ENCODE peak calls at places on chromosomes 4 and X, in seven cellular contexts. G is thoracic aorta; L is CD8-positive, alpha-beta memory T cell; W is MM.1S; P is heart left ventricle; I is OCI-LY7; N is GM23248. Z is an unnamed sample. For H3K36me3, the result is how much of the 10 kb centered on the place peaks cover.

GRCh38 chr4:141898336-141898735 is 262.0 kb downstream of the IL15 start:
- DNase-seq in G (no peak), L (no peak), W (no peak), P (no peak), I (no peak), N (peak), Z (no peak)

GRCh38 chr4:47641755-47642154 is 156.7 kb downstream of the ATP10D start:
- DNase-seq in G (no peak), L (no peak), W (no peak), P (no peak), I (no peak), N (peak), Z (no peak)

GRCh38 chrX:136347706-136348105 is 46.9 kb downstream of the ADGRG4 start:
- DNase-seq in G (no peak), L (no peak), W (no peak), P (no peak), I (no peak), N (no peak), Z (no peak)

GRCh38 chr4:1305781-1306455 is 16.2 kb downstream of the MAEA start:
- DNase-seq in G (no peak), L (no peak), W (no peak), P (no peak), I (no peak), N (no peak), Z (no peak)

GRCh38 chr4:95158045-95158444 is 390.7 kb downstream of the UNC5C start:
- DNase-seq in G (no peak), L (no peak), W (no peak), P (no peak), I (no peak), N (no peak), Z (no peak)

GRCh38 chrX:135000516-135000915 is 9.7 kb downstream of the SMIM10 start:
- DNase-seq in G (no peak), L (no peak), W (no peak), P (no peak), I (no peak), N (peak), Z (no peak)

GRCh38 chr4:20603671-20604313 is 96.5 kb upstream of the PACRGL start:
- DNase-seq in G (no peak), L (no peak), W (no peak), P (no peak), I (no peak), N (peak), Z (no peak)

GRCh38 chr4:187732524-187732923 is 263.0 kb upstream of the ZFP42 start:
- DNase-seq in G (no peak), L (no peak), W (no peak), P (no peak), I (no peak), N (no peak), Z (no peak)

GRCh38 chr4:2741626-2742025 is 14.5 kb downstream of the TNIP2 start:
- DNase-seq in G (no peak), L (no peak), W (no peak), P (no peak), I (no peak), N (peak), Z (no peak)

GRCh38 chr4:163673848-163674702 is 179.6 kb downstream of the TMA16 start:
- DNase-seq in G (no peak), L (no peak), W (no peak), P (no peak), I (peak), N (no peak), Z (no peak)

GRCh38 chrX:46687619-46688018 is 71.3 kb downstream of the SLC9A7 start:
- DNase-seq in G (no peak), L (no peak), W (no peak), P (no peak), I (no peak), N (peak), Z (no peak)

GRCh38 chr4:113243312-113243711 is 193.9 kb downstream of the ANK2 start:
- DNase-seq in G (no peak), L (no peak), W (no peak), P (no peak), I (no peak), N (no peak), Z (no peak)

GRCh38 chr4:921830-922331 is 10.2 kb downstream of the GAK start:
- DNase-seq in G (no peak), L (no peak), W (no peak), P (no peak), I (peak), N (no peak), Z (no peak)

GRCh38 chrX:50154429-50154828 is 46.4 kb downstream of the AKAP4 start:
- DNase-seq in G (no peak), L (no peak), W (no peak), P (no peak), I (no peak), N (no peak), Z (no peak)

GRCh38 chr4:45442466-45442865 is 681.4 kb downstream of the GABRG1 start:
- DNase-seq in G (no peak), L (no peak), W (peak), P (no peak), I (no peak), N (peak), Z (no peak)

GRCh38 chr4:176896211-176896610 is 103.5 kb upstream of the VEGFC start:
- DNase-seq in G (no peak), L (no peak), W (no peak), P (no peak), I (no peak), N (no peak), Z (no peak)

GRCh38 chr4:138647433-138647832 is 368.1 kb upstream of the NOCT start:
- DNase-seq in G (no peak), L (no peak), W (no peak), P (no peak), I (no peak), N (no peak), Z (no peak)

GRCh38 chrX:12988797-12989196 is 13.9 kb downstream of the TMSB4X start:
- DNase-seq in G (no peak), L (no peak), W (no peak), P (no peak), I (no peak), N (peak), Z (no peak)

GRCh38 chrX:24203072-24203808 is 53.7 kb downstream of the ZFX start:
- DNase-seq in G (no peak), L (no peak), W (no peak), P (no peak), I (no peak), N (no peak), Z (no peak)

GRCh38 chr4:123495530-123495929 is 98.9 kb downstream of the SPRY1 start:
- DNase-seq in G (no peak), L (no peak), W (no peak), P (no peak), I (no peak), N (peak), Z (no peak)
- H3K36me3 ChIP-seq in G (under half), L (under half), W (under half), P (under half), I (under half), N (under half), Z (under half)

GRCh38 chr4:128811571-128812359 is 2.3 kb downstream of the JADE1 start:
- DNase-seq in G (peak), L (peak), W (peak), P (peak), I (peak), N (peak), Z (peak)

GRCh38 chr4:128810871-128811570 is 1.5 kb downstream of the JADE1 start:
- DNase-seq in G (no peak), L (peak), W (peak), P (peak), I (peak), N (peak), Z (peak)

GRCh38 chr4:128810331-128810870 is 901 bp downstream of the JADE1 start:
- DNase-seq in G (no peak), L (no peak), W (peak), P (peak), I (peak), N (peak), Z (peak)

GRCh38 chr4:128812360-128812958 is 3.0 kb downstream of the JADE1 start:
- DNase-seq in G (peak), L (no peak), W (peak), P (peak), I (peak), N (peak), Z (peak)

DNA sequence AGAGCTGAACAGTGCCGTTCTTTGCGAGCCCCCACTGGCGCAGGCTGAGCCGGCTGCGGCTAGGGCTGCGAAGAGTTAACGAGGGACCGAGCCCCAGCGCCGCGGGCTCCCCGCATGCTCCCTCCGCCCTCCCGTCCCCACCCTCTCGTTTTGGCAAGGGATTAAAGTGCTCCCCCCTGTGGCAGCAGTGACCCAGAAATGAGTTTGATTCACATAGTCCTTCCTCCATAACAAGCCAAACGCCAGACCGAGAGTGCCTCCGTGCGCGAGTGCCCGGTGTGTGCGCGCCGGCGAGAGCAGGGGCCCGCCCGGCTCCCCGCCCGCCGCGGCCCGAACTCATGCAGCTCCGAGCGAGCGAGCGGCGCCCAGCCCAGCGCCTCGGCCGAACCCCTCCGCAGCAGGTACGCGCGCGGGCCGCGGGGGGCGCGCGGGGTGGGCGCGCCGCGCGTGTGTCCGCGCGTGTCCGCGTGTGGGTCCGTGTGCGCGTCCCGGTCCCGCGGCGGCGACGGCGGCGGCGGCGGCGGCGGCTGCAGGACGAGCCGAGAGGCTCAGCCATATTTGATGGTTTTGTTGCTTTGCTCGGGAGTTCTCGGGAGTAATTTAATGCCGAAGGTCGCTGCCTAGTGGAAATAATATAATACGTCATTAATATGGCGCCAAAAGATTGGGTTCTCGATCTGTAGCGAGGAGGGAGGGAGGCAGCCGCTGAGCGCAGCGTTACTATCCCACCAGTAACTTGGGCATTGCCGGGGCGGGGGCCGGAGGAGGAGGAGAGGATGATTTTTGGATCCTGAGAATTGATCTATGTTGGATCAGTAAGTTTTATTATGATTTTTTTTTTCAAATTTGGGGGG is at the start of gene JADE1:
- DNase-seq in G (peak), L (peak), W (peak), P (peak), I (peak), N (peak), Z (peak)
- H3K27ac ChIP-seq in G (peak), L (peak), W (peak), P (peak), I (peak), N (peak), Z (peak)

DNA sequence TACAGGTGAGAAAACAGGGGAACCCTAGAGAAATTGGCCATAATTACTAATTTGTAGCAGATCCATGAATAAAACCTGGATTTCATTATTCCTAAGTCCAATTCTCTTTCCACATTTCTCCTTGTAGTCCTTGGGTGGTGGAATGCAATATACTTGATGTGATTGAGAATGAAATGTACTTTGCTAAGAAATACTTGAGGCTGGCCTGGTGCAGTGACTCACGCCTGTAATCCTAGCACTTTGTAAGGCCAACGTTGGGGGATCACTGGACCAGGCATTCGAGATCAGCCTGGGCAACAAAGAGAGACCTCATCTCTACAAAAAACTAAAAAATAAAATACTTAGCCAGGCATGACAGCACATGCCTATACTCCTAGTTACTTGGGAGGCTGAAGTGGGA is 15.9 kb downstream of the TMEM184C start:
- DNase-seq in G (no peak), L (no peak), W (no peak), P (no peak), I (no peak), N (no peak), Z (no peak)
- H3K36me3 ChIP-seq in G (under half), L (under half), W (under half), P (half or more), I (half or more), N (half or more), Z (half or more)

GRCh38 chr4:42083816-42084215 is 68.6 kb downstream of the BEND4 start:
- DNase-seq in G (no peak), L (no peak), W (no peak), P (no peak), I (no peak), N (peak), Z (no peak)
- H3K27ac ChIP-seq in G (no peak), L (no peak), W (no peak), P (no peak), I (no peak), N (no peak), Z (no peak)

DNA sequence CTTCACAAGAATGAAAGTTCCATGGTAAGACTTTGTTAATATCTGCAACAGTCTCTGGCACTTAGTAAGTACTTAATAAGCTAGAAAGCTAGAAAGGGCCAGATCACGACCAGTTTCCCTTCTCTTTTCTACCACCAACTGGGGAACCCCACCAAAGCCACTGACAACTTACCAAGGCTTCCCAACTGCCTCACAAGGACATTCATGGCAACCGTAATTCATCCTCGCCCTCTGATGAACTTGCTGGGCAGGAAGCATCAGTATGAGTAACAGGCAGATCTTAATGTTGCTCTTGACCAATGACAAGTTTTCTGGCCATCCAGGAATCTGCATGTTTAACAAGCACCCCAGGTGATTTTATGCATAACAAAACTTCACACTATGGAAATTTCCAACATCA is 23.2 kb upstream of the ZCCHC13 start:
- DNase-seq in G (no peak), L (no peak), W (no peak), P (no peak), I (no peak), N (no peak), Z (no peak)
- H3K36me3 ChIP-seq in G (under half), L (under half), W (under half), P (half or more), I (half or more), N (under half), Z (under half)

DNA sequence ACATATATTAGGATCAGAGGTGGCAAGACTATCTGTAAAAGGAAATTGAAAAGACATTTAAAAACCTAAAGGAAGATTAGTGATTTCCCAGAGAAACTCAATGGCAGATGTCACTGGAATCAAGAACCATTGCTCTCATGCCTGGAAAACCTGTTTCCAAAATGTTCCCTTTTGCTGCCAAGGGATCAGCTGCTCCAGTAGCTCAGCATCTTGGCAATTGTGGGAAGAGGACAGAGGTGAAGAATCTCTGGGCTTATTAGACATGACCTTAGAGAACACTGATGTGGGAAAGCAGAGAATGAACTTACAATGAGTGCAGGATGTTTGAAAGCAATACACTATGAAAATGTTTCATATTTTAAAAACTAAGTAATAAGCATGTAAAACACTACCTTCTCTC is 98.3 kb downstream of the SHROOM3 start:
- DNase-seq in G (no peak), L (no peak), W (no peak), P (no peak), I (no peak), N (no peak), Z (no peak)
- H3K27ac ChIP-seq in G (no peak), L (no peak), W (no peak), P (peak), I (no peak), N (no peak), Z (no peak)

DNA sequence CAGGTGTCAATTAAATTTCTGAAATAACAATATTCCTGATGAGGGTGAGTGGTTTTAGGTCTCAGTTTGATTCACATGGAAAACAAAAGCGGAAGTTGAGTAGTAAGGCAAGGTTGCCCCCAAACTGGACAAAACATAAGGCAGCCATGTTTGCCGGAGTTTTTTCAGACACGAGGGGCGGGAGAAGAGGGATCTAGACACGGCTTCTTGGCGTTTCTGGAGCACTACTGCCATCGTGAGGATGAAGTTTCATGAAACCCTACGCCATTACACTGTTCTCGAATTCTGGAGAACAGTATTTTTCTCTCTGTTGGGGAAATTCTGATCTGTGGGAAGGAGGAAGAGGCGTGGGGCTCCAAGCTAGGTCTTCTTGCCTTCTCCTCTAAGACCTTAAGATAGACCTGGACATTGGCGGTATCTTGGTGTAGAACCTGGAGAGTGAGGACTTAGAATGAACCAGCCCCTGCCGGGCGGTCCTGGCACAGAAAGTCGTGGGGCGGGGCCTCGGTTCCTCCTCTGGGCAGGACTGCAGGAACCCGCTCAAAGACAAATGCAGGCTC is 160.3 kb downstream of the OR13H1 start:
- DNase-seq in G (no peak), L (peak), W (peak), P (no peak), I (no peak), N (peak), Z (peak)
- H3K36me3 ChIP-seq in G (under half), L (under half), W (under half), P (under half), I (under half), N (under half), Z (under half)

GRCh38 chr4:85940131-85940530 is 419.7 kb downstream of the MAPK10 start:
- DNase-seq in G (no peak), L (no peak), W (no peak), P (no peak), I (no peak), N (peak), Z (no peak)

GRCh38 chr4:85938902-85939301 is 421.0 kb downstream of the MAPK10 start:
- DNase-seq in G (no peak), L (no peak), W (no peak), P (no peak), I (no peak), N (no peak), Z (no peak)

GRCh38 chr4:85939595-85939994 is 420.3 kb downstream of the MAPK10 start:
- DNase-seq in G (no peak), L (no peak), W (no peak), P (no peak), I (no peak), N (peak), Z (no peak)

GRCh38 chr4:85937507-85937906 is 422.3 kb downstream of the MAPK10 start:
- DNase-seq in G (no peak), L (no peak), W (no peak), P (no peak), I (no peak), N (no peak), Z (no peak)

DNA sequence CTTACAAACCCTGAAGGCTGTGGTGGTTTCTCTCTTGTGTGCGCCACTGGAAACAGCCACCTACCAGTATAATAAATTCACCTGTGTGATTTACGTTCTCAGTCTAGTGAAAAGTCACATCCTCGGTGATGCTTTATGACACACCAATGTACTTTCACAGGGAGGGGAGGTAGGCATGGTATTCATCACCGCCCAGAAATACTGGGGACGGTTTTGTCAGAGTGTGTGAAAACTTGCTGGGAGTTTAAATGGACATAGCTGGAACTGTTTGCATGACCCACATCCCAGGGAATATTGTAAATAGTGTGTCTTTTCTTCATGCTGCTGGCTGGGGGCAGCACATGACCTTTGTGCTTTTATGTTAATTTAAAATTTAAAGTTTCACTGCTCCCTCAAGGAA is 421.8 kb downstream of the MAPK10 start:
- DNase-seq in G (no peak), L (no peak), W (no peak), P (no peak), I (no peak), N (no peak), Z (no peak)
- H3K27ac ChIP-seq in G (no peak), L (no peak), W (no peak), P (no peak), I (no peak), N (no peak), Z (no peak)

GRCh38 chrX:16745659-16746058 is 26.2 kb downstream of the SYAP1 start:
- DNase-seq in G (no peak), L (no peak), W (no peak), P (no peak), I (no peak), N (no peak), Z (no peak)

GRCh38 chrX:16754019-16754418 is 32.2 kb upstream of the TXLNG start:
- DNase-seq in G (no peak), L (no peak), W (no peak), P (no peak), I (no peak), N (no peak), Z (no peak)

GRCh38 chrX:16748425-16748824 is 29.0 kb downstream of the SYAP1 start:
- DNase-seq in G (no peak), L (no peak), W (no peak), P (no peak), I (no peak), N (no peak), Z (no peak)

GRCh38 chrX:16745102-16745501 is 25.7 kb downstream of the SYAP1 start:
- DNase-seq in G (no peak), L (no peak), W (no peak), P (no peak), I (no peak), N (no peak), Z (no peak)

DNA sequence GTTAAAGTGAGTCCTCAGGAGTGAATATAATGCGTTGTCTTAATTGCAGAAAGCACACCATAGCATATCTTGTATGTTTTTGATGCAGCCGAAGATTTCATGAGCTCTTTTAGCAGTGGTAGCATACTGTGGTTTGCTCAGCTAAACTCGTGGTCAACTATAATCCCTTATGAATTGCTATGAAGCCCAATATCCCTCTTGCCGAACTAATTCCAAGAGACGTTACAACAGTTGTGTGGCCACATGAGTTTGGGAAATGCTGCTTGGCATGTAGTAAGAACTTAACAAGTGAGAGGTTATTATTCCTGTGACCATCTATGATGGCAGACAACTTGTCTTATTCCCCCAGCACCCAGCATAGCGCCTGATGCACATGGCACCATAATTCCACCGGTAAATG is 30.7 kb downstream of the SYAP1 start:
- DNase-seq in G (no peak), L (no peak), W (no peak), P (no peak), I (no peak), N (no peak), Z (no peak)
- H3K36me3 ChIP-seq in G (under half), L (under half), W (under half), P (half or more), I (under half), N (under half), Z (under half)

GRCh38 chr4:11650801-11651596 is 222.3 kb upstream of the HS3ST1 start:
- DNase-seq in G (no peak), L (no peak), W (no peak), P (no peak), I (no peak), N (no peak), Z (no peak)
- H3K27ac ChIP-seq in G (no peak), L (no peak), W (no peak), P (no peak), I (no peak), N (no peak), Z (no peak)